ENCODE peak calls at places on chromosomes 1 and 21, in six cellular contexts. J is hippocampal formation; I is heart right ventricle; C is fibroblast of lung; S is MCF 10A; K is stimulated activated CD4-positive, alpha-beta T cell treated with anti-CD3 and anti-CD28 coated beads, Interleukin-2, amount 100 ng/mL, for 48 hours. Q is an unnamed sample.

GRCh38 chr21:43196789-43197188 is 28.0 kb downstream of the CRYAA start:
- DNase-seq in J (no peak), I (no peak), C (no peak), S (peak; percentile 93), K (no peak), Q (no peak)

GRCh38 chr1:10122926-10123325 is 87.4 kb upstream of the KIF1B start:
- DNase-seq in J (no peak), I (no peak), C (peak; percentile 91), S (no peak), K (no peak), Q (no peak)

GRCh38 chr21:36710729-36711048 is 11.8 kb downstream of the SIM2 start:
- DNase-seq in J (no peak), I (no peak), C (no peak), S (no peak), K (no peak), Q (no peak)

GRCh38 chr1:24963099-24963872 is 33.2 kb upstream of the RUNX3 start:
- DNase-seq in J (no peak), I (no peak), C (no peak), S (no peak), K (no peak), Q (no peak)

GRCh38 chr1:226635456-226635941 is 86.9 kb downstream of the STUM start:
- DNase-seq in J (no peak), I (no peak), C (no peak), S (peak; percentile 86), K (no peak), Q (no peak)

GRCh38 chr1:76074321-76075187 is at the start of gene ST6GALNAC3:
- DNase-seq in J (peak; percentile 85), I (peak; percentile 65), C (peak; percentile 40), S (peak; percentile 33), K (peak; percentile 74), Q (peak; percentile 69)

GRCh38 chr1:208510192-208510952 is 266.2 kb upstream of the PLXNA2 start:
- DNase-seq in J (no peak), I (no peak), C (peak; percentile 59), S (peak; percentile 96), K (no peak), Q (no peak)

GRCh38 chr1:151221616-151222015 is 23.3 kb downstream of the PIP5K1A start:
- DNase-seq in J (no peak), I (no peak), C (no peak), S (peak; percentile 26), K (no peak), Q (no peak)

GRCh38 chr1:226973898-226974543 is 33.9 kb downstream of the COQ8A start:
- DNase-seq in J (no peak), I (no peak), C (peak; percentile 6), S (peak; percentile 80), K (no peak), Q (no peak)

GRCh38 chr1:51268675-51269033 is 32.6 kb downstream of the RNF11 start:
- DNase-seq in J (no peak), I (no peak), C (peak; percentile 52), S (no peak), K (no peak), Q (no peak)

GRCh38 chr1:86138746-86139145 is 17.8 kb downstream of the COL24A1 start:
- DNase-seq in J (no peak), I (no peak), C (peak; percentile 29), S (no peak), K (no peak), Q (no peak)

GRCh38 chr1:210250998-210251679 is 18.5 kb downstream of the SERTAD4 start:
- DNase-seq in J (peak; percentile 90), I (peak; percentile 35), C (peak; percentile 71), S (peak; percentile 83), K (no peak), Q (peak; percentile 84)

GRCh38 chr1:119982006-119982405 is 85.7 kb upstream of the ADAM30 start:
- DNase-seq in J (no peak), I (no peak), C (peak; percentile 91), S (no peak), K (no peak), Q (no peak)

GRCh38 chr1:29406814-29407213 is 170.5 kb downstream of the PTPRU start:
- DNase-seq in J (no peak), I (no peak), C (no peak), S (no peak), K (no peak), Q (no peak)

GRCh38 chr1:53583021-53583902 is 124.1 kb downstream of the DMRTB1 start:
- DNase-seq in J (no peak), I (no peak), C (no peak), S (no peak), K (no peak), Q (no peak)

GRCh38 chr1:108896160-108897150 is 19.7 kb downstream of the GPSM2 start:
- DNase-seq in J (peak; percentile 8), I (no peak), C (peak; percentile 12), S (no peak), K (no peak), Q (no peak)

GRCh38 chr21:41086551-41086950 is 81.4 kb upstream of the BACE2 start:
- DNase-seq in J (no peak), I (no peak), C (no peak), S (no peak), K (no peak), Q (no peak)

GRCh38 chr1:63198921-63199530 is 123.3 kb upstream of the FOXD3 start:
- DNase-seq in J (no peak), I (no peak), C (no peak), S (no peak), K (no peak), Q (peak; percentile 41)

GRCh38 chr1:84505167-84506001 is 802 bp upstream of the SPATA1 start:
- DNase-seq in J (peak; percentile 48), I (no peak), C (peak; percentile 8), S (peak; percentile 70), K (no peak), Q (no peak)

GRCh38 chr1:113534130-113534817 is 144.0 kb downstream of the MAGI3 start:
- DNase-seq in J (no peak), I (no peak), C (peak; percentile 95), S (no peak), K (no peak), Q (no peak)

GRCh38 chr1:230713915-230714764 is at the start of gene AGT:
- DNase-seq in J (peak; percentile 77), I (peak; percentile 84), C (peak; percentile 90), S (peak; percentile 83), K (no peak), Q (peak; percentile 69)

GRCh38 chr1:244060691-244061090 is 9.6 kb downstream of the ZBTB18 start:
- DNase-seq in J (no peak), I (no peak), C (no peak), S (no peak), K (no peak), Q (no peak)

GRCh38 chr1:163561570-163562295 is 240.0 kb downstream of the NUF2 start:
- DNase-seq in J (no peak), I (no peak), C (peak; percentile 9), S (peak; percentile 51), K (no peak), Q (no peak)

GRCh38 chr1:205458777-205459566 is 3.1 kb upstream of the BLACAT1 start:
- DNase-seq in J (no peak), I (no peak), C (peak; percentile 58), S (peak; percentile 79), K (no peak), Q (no peak)

GRCh38 chr1:64042331-64043100 is 160.9 kb upstream of the UBE2U start:
- DNase-seq in J (no peak), I (peak; percentile 60), C (peak; percentile 97), S (peak; percentile 94), K (no peak), Q (no peak)

GRCh38 chr1:37945743-37946702 is 830 bp downstream of the INPP5B start:
- DNase-seq in J (peak; percentile 50), I (peak; percentile 67), C (peak; percentile 85), S (no peak), K (no peak), Q (no peak)

GRCh38 chr1:33683913-33684312 is 180.0 kb upstream of the HMGB4 start:
- DNase-seq in J (peak; percentile 49), I (peak; percentile 12), C (peak; percentile 66), S (no peak), K (no peak), Q (no peak)

GRCh38 chr1:206931709-206932108 is 10.0 kb upstream of the FCMR start:
- DNase-seq in J (no peak), I (no peak), C (no peak), S (no peak), K (no peak), Q (no peak)

GRCh38 chr1:33111965-33112364 is 31.0 kb downstream of the AZIN2 start:
- DNase-seq in J (no peak), I (no peak), C (peak; percentile 22), S (peak; percentile 29), K (no peak), Q (no peak)

GRCh38 chr1:203475012-203475981 is at the start of gene PRELP:
- DNase-seq in J (peak; percentile 53), I (peak; percentile 43), C (peak; percentile 18), S (peak; percentile 25), K (no peak), Q (no peak)

GRCh38 chr1:84853743-84854721 is 39.0 kb downstream of the LPAR3 start:
- DNase-seq in J (no peak), I (no peak), C (peak; percentile 83), S (peak; percentile 92), K (no peak), Q (no peak)

GRCh38 chr1:27071049-27071416 is 58.4 kb upstream of the TENT5B start:
- DNase-seq in J (peak; percentile 3), I (no peak), C (no peak), S (no peak), K (no peak), Q (no peak)

GRCh38 chr1:114668784-114669561 is 876 bp downstream of the DENND2C start:
- DNase-seq in J (no peak), I (no peak), C (peak; percentile 53), S (peak; percentile 63), K (no peak), Q (no peak)

GRCh38 chr1:181482521-181483083 is 715 bp upstream of the CACNA1E start:
- DNase-seq in J (no peak), I (no peak), C (peak; percentile 20), S (peak; percentile 17), K (peak; percentile 44), Q (peak; percentile 35)

GRCh38 chr1:219759095-219759494 is 146.2 kb upstream of the ZC3H11B start:
- DNase-seq in J (no peak), I (no peak), C (no peak), S (no peak), K (no peak), Q (no peak)

GRCh38 chr1:206979379-206980043 is 9.3 kb upstream of the FCAMR start:
- DNase-seq in J (no peak), I (no peak), C (peak; percentile 27), S (peak; percentile 68), K (no peak), Q (no peak)

GRCh38 chr1:27830621-27831424 is at the start of gene PPP1R8:
- DNase-seq in J (peak; percentile 91), I (peak; percentile 93), C (peak; percentile 95), S (peak; percentile 97), K (peak; percentile 82), Q (peak; percentile 92)

GRCh38 chr21:17463441-17463840 is 49.4 kb upstream of the CXADR start:
- DNase-seq in J (no peak), I (no peak), C (peak; percentile 99), S (peak; percentile 83), K (no peak), Q (no peak)

GRCh38 chr1:156052862-156053769 is 482 bp downstream of the UBQLN4 start:
- DNase-seq in J (peak; percentile 44), I (peak; percentile 51), C (peak; percentile 68), S (peak; percentile 81), K (peak; percentile 52), Q (peak; percentile 49)

GRCh38 chr1:11787804-11788436 is 17.8 kb downstream of the MTHFR start:
- DNase-seq in J (no peak), I (no peak), C (no peak), S (no peak), K (no peak), Q (no peak)

Q was measured in caudate nucleus.